ENCODE peak calls at places on chromosomes 1 and 21, in six cellular contexts. One of them, this sample, is unnamed.

GRCh38 chr1:211009944-211010343 is 124.0 kb downstream of the KCNH1 start:
- DNase-seq in SK-N-SH: no peak
- DNase-seq in H1: no peak
- DNase-seq in HCT116: no peak
- DNase-seq in K562: no peak
- DNase-seq in GM12878: no peak
- DNase-seq in this sample: no peak

GRCh38 chr1:246160905-246161304 is 346.2 kb downstream of the SMYD3 start:
- DNase-seq in K562: no peak
- DNase-seq in H1: no peak
- DNase-seq in SK-N-SH: no peak
- DNase-seq in HCT116: no peak
- DNase-seq in GM12878: no peak
- DNase-seq in this sample: no peak

GRCh38 chr1:7223334-7224080 is 438.3 kb downstream of the CAMTA1 start:
- DNase-seq in K562: no peak
- DNase-seq in HCT116: no peak
- DNase-seq in GM12878: no peak
- DNase-seq in SK-N-SH: no peak
- DNase-seq in H1: no peak
- DNase-seq in this sample: peak; percentile 9

GRCh38 chr1:21299007-21299406 is 8.7 kb upstream of the ECE1 start:
- DNase-seq in HCT116: no peak
- DNase-seq in SK-N-SH: no peak
- DNase-seq in GM12878: no peak
- DNase-seq in K562: no peak
- DNase-seq in H1: no peak
- DNase-seq in this sample: no peak

GRCh38 chr1:21013510-21013909 is 163.2 kb downstream of the EIF4G3 start:
- DNase-seq in HCT116: no peak
- DNase-seq in K562: no peak
- DNase-seq in SK-N-SH: no peak
- DNase-seq in GM12878: no peak
- DNase-seq in H1: no peak
- DNase-seq in this sample: no peak

GRCh38 chr21:41521489-41522027 is 13.6 kb upstream of the TMPRSS2 start:
- DNase-seq in K562: no peak
- DNase-seq in HCT116: no peak
- DNase-seq in GM12878: no peak
- DNase-seq in H1: no peak
- DNase-seq in SK-N-SH: no peak
- DNase-seq in this sample: no peak

GRCh38 chr1:11426617-11427016 is 52.3 kb upstream of the DISP3 start:
- DNase-seq in SK-N-SH: no peak
- DNase-seq in H1: no peak
- DNase-seq in K562: no peak
- DNase-seq in HCT116: no peak
- DNase-seq in GM12878: no peak
- DNase-seq in this sample: no peak

GRCh38 chr21:42975886-42976608 is 1.7 kb downstream of the PKNOX1 start:
- DNase-seq in HCT116: no peak
- DNase-seq in GM12878: no peak
- DNase-seq in K562: no peak
- DNase-seq in SK-N-SH: no peak
- DNase-seq in H1: no peak
- DNase-seq in this sample: no peak

GRCh38 chr1:32393832-32394140 is 455 bp downstream of the BSDC1 start:
- DNase-seq in H1: no peak
- DNase-seq in K562: no peak
- DNase-seq in GM12878: no peak
- DNase-seq in HCT116: no peak
- DNase-seq in SK-N-SH: no peak
- DNase-seq in this sample: peak; percentile 4

GRCh38 chr21:41008351-41008750 is 159.6 kb upstream of the BACE2 start:
- DNase-seq in SK-N-SH: no peak
- DNase-seq in K562: no peak
- DNase-seq in HCT116: no peak
- DNase-seq in GM12878: no peak
- DNase-seq in H1: no peak
- DNase-seq in this sample: no peak

GRCh38 chr1:154982897-154983648 is at the start of gene FLAD1:
- DNase-seq in K562: peak; percentile 95
- DNase-seq in GM12878: peak; percentile 100
- DNase-seq in H1: peak; percentile 93
- DNase-seq in HCT116: peak; percentile 100
- DNase-seq in SK-N-SH: peak; percentile 93
- DNase-seq in this sample: peak; percentile 99

GRCh38 chr1:166905136-166905535 is 29.1 kb upstream of the TADA1 start:
- DNase-seq in GM12878: no peak
- DNase-seq in H1: no peak
- DNase-seq in SK-N-SH: no peak
- DNase-seq in HCT116: no peak
- DNase-seq in K562: no peak
- DNase-seq in this sample: no peak

GRCh38 chr1:59163268-59164092 is 133.4 kb upstream of the FGGY start:
- DNase-seq in SK-N-SH: no peak
- DNase-seq in HCT116: no peak
- DNase-seq in GM12878: no peak
- DNase-seq in K562: no peak
- DNase-seq in H1: no peak
- DNase-seq in this sample: no peak

GRCh38 chr21:35359076-35359475 is 310.0 kb upstream of the RUNX1 start:
- DNase-seq in HCT116: no peak
- DNase-seq in GM12878: no peak
- DNase-seq in H1: no peak
- DNase-seq in SK-N-SH: no peak
- DNase-seq in K562: no peak
- DNase-seq in this sample: no peak

GRCh38 chr1:183996396-183996795 is 41.1 kb downstream of the COLGALT2 start:
- DNase-seq in HCT116: no peak
- DNase-seq in SK-N-SH: no peak
- DNase-seq in GM12878: no peak
- DNase-seq in K562: peak; percentile 22
- DNase-seq in H1: no peak
- DNase-seq in this sample: no peak

GRCh38 chr1:54542120-54542961 is 5.7 kb upstream of the ACOT11 start:
- DNase-seq in H1: peak; percentile 89
- DNase-seq in GM12878: peak; percentile 9
- DNase-seq in SK-N-SH: peak; percentile 86
- DNase-seq in HCT116: peak; percentile 61
- DNase-seq in K562: peak; percentile 75
- DNase-seq in this sample: peak; percentile 43

GRCh38 chr1:25765152-25765909 is 34.7 kb upstream of the SELENON start:
- DNase-seq in HCT116: no peak
- DNase-seq in H1: no peak
- DNase-seq in SK-N-SH: no peak
- DNase-seq in GM12878: no peak
- DNase-seq in K562: no peak
- DNase-seq in this sample: no peak

GRCh38 chr1:234975122-234975940 is 153.3 kb downstream of the TOMM20 start:
- DNase-seq in GM12878: no peak
- DNase-seq in SK-N-SH: no peak
- DNase-seq in H1: no peak
- DNase-seq in HCT116: peak; percentile 79
- DNase-seq in K562: peak; percentile 83
- DNase-seq in this sample: no peak

GRCh38 chr1:33099290-33100118 is 18.6 kb downstream of the AZIN2 start:
- DNase-seq in K562: no peak
- DNase-seq in GM12878: peak; percentile 64
- DNase-seq in H1: peak; percentile 52
- DNase-seq in SK-N-SH: no peak
- DNase-seq in HCT116: peak; percentile 90
- DNase-seq in this sample: peak; percentile 98

GRCh38 chr21:34935452-34935851 is 113.7 kb downstream of the RUNX1 start:
- DNase-seq in HCT116: no peak
- DNase-seq in H1: no peak
- DNase-seq in GM12878: no peak
- DNase-seq in K562: no peak
- DNase-seq in SK-N-SH: no peak
- DNase-seq in this sample: no peak

GRCh38 chr1:21924503-21925005 is 12.6 kb downstream of the HSPG2 start:
- DNase-seq in H1: no peak
- DNase-seq in K562: no peak
- DNase-seq in GM12878: no peak
- DNase-seq in SK-N-SH: no peak
- DNase-seq in HCT116: no peak
- DNase-seq in this sample: no peak

GRCh38 chr1:228292609-228292911 is 84.7 kb downstream of the OBSCN start:
- DNase-seq in HCT116: no peak
- DNase-seq in SK-N-SH: no peak
- DNase-seq in GM12878: no peak
- DNase-seq in H1: no peak
- DNase-seq in K562: no peak
- DNase-seq in this sample: no peak

GRCh38 chr1:207414606-207415108 is 39.5 kb upstream of the CR2 start:
- DNase-seq in HCT116: no peak
- DNase-seq in GM12878: peak; percentile 93
- DNase-seq in H1: no peak
- DNase-seq in K562: no peak
- DNase-seq in SK-N-SH: no peak
- DNase-seq in this sample: no peak

GRCh38 chr1:17314491-17314971 is 6.5 kb downstream of the PADI4 start:
- DNase-seq in H1: no peak
- DNase-seq in K562: no peak
- DNase-seq in HCT116: no peak
- DNase-seq in GM12878: no peak
- DNase-seq in SK-N-SH: no peak
- DNase-seq in this sample: no peak

GRCh38 chr1:57345916-57346315 is 77.9 kb downstream of the DAB1 start:
- DNase-seq in H1: no peak
- DNase-seq in GM12878: no peak
- DNase-seq in K562: no peak
- DNase-seq in HCT116: no peak
- DNase-seq in SK-N-SH: no peak
- DNase-seq in this sample: no peak

GRCh38 chr1:29670752-29671151 is 434.4 kb downstream of the PTPRU start:
- DNase-seq in H1: no peak
- DNase-seq in K562: no peak
- DNase-seq in GM12878: no peak
- DNase-seq in SK-N-SH: no peak
- DNase-seq in HCT116: no peak
- DNase-seq in this sample: no peak

GRCh38 chr1:54728027-54728426 is 12.4 kb downstream of the TTC4 start:
- DNase-seq in K562: no peak
- DNase-seq in GM12878: no peak
- DNase-seq in HCT116: no peak
- DNase-seq in H1: no peak
- DNase-seq in SK-N-SH: no peak
- DNase-seq in this sample: no peak

GRCh38 chr1:72282271-72282656 is at the start of gene NEGR1:
- DNase-seq in K562: no peak
- DNase-seq in SK-N-SH: peak; percentile 71
- DNase-seq in GM12878: no peak
- DNase-seq in HCT116: no peak
- DNase-seq in H1: peak; percentile 61
- DNase-seq in this sample: no peak

GRCh38 chr1:66778266-66778665 is 22.8 kb downstream of the INSL5 start:
- DNase-seq in H1: no peak
- DNase-seq in HCT116: no peak
- DNase-seq in GM12878: no peak
- DNase-seq in SK-N-SH: no peak
- DNase-seq in K562: no peak
- DNase-seq in this sample: no peak

GRCh38 chr1:230703679-230704385 is 10.1 kb downstream of the AGT start:
- DNase-seq in GM12878: no peak
- DNase-seq in K562: no peak
- DNase-seq in HCT116: no peak
- DNase-seq in SK-N-SH: no peak
- DNase-seq in H1: no peak
- DNase-seq in this sample: no peak

GRCh38 chr21:36027352-36027751 is 33.0 kb downstream of the SETD4 start:
- DNase-seq in HCT116: no peak
- DNase-seq in GM12878: no peak
- DNase-seq in K562: no peak
- DNase-seq in SK-N-SH: no peak
- DNase-seq in H1: no peak
- DNase-seq in this sample: no peak

GRCh38 chr1:38784452-38785284 is 74.9 kb downstream of the RRAGC start:
- DNase-seq in H1: no peak
- DNase-seq in SK-N-SH: no peak
- DNase-seq in K562: peak; percentile 70
- DNase-seq in GM12878: no peak
- DNase-seq in HCT116: no peak
- DNase-seq in this sample: no peak

GRCh38 chr1:194273660-194274059 is 1087.2 kb upstream of the B3GALT2 start:
- DNase-seq in H1: no peak
- DNase-seq in GM12878: no peak
- DNase-seq in HCT116: no peak
- DNase-seq in K562: no peak
- DNase-seq in SK-N-SH: no peak
- DNase-seq in this sample: no peak

GRCh38 chr1:86154581-86155060 is 2.0 kb downstream of the COL24A1 start:
- DNase-seq in K562: no peak
- DNase-seq in H1: peak; percentile 63
- DNase-seq in SK-N-SH: peak; percentile 50
- DNase-seq in GM12878: no peak
- DNase-seq in HCT116: no peak
- DNase-seq in this sample: no peak
- TF ChIP-seq JUND in K562: no peak
- TF ChIP-seq JUND in H1: no peak
- TF ChIP-seq JUND in SK-N-SH: no peak
- TF ChIP-seq JUND in GM12878: no peak
- TF ChIP-seq JUND in HCT116: no peak
- TF ChIP-seq JUND in this sample: no peak

DNA sequence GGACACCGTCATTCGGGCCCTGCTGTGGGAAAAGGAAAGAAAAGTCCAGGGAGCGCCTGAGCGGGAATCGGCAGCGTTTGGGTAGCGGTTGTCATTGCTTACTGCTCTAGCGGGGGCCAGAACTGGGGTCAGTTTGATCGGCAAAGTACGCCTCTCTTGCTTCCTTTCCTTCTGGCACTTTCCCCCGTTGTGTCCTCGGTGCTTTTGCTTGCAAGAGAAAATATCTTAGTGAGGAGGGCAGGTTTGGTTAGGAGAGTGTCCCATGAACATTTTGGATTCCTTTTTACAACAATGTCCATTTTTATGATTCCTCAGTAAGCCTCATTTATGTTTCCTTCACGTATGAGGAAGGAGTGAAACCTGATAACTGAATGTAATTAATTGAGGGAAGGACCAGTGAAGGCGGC is 673 bp downstream of the ST3GAL3 start:
- DNase-seq in HCT116: no peak
- DNase-seq in GM12878: no peak
- DNase-seq in SK-N-SH: no peak
- DNase-seq in H1: no peak
- DNase-seq in K562: no peak
- DNase-seq in this sample: no peak
- TF ChIP-seq JUND in HCT116: no peak
- TF ChIP-seq JUND in GM12878: no peak
- TF ChIP-seq JUND in SK-N-SH: no peak
- TF ChIP-seq JUND in H1: no peak
- TF ChIP-seq JUND in K562: no peak
- TF ChIP-seq JUND in this sample: no peak

GRCh38 chr1:9701661-9702060 is 50.1 kb downstream of the PIK3CD start:
- DNase-seq in GM12878: no peak
- DNase-seq in HCT116: no peak
- DNase-seq in H1: no peak
- DNase-seq in K562: no peak
- DNase-seq in SK-N-SH: no peak
- DNase-seq in this sample: peak; percentile 35
- TF ChIP-seq JUND in GM12878: no peak
- TF ChIP-seq JUND in HCT116: no peak
- TF ChIP-seq JUND in H1: no peak
- TF ChIP-seq JUND in K562: no peak
- TF ChIP-seq JUND in SK-N-SH: no peak
- TF ChIP-seq JUND in this sample: no peak

GRCh38 chr1:197994907-197995407 is 77.8 kb downstream of the LHX9 start:
- DNase-seq in GM12878: no peak
- DNase-seq in HCT116: no peak
- DNase-seq in SK-N-SH: no peak
- DNase-seq in K562: no peak
- DNase-seq in H1: no peak
- DNase-seq in this sample: peak; percentile 35
- TF ChIP-seq JUND in GM12878: no peak
- TF ChIP-seq JUND in HCT116: no peak
- TF ChIP-seq JUND in SK-N-SH: no peak
- TF ChIP-seq JUND in K562: no peak
- TF ChIP-seq JUND in H1: no peak
- TF ChIP-seq JUND in this sample: no peak

This sample was measured in T47D.